ENCODE peak calls at places on chromosomes 7 and 10, in seven cellular contexts. W, A, N, D, I, O and P are unnamed samples.

GRCh38 chr7:14507617-14508016 is 394.9 kb downstream of the DGKB start:
- DNase-seq in W (peak; percentile 94), A (no peak), N (no peak), D (no peak), I (no peak), O (no peak), P (no peak)

GRCh38 chr7:71419546-71420337 is 287.8 kb downstream of the GALNT17 start:
- DNase-seq in W (no peak), A (no peak), N (no peak), D (no peak), I (no peak), O (no peak), P (no peak)

GRCh38 chr7:100632951-100633717 is 8.2 kb downstream of the TFR2 start:
- DNase-seq in W (peak; percentile 12), A (peak; percentile 28), N (peak; percentile 80), D (peak; percentile 73), I (peak; percentile 51), O (peak; percentile 50), P (peak; percentile 47)

GRCh38 chr10:132334883-132335188 is 2.8 kb downstream of the LRRC27 start:
- DNase-seq in W (no peak), A (no peak), N (no peak), D (no peak), I (no peak), O (no peak), P (no peak)

GRCh38 chr7:12872487-12872886 is 185.1 kb downstream of the ARL4A start:
- DNase-seq in W (no peak), A (no peak), N (no peak), D (no peak), I (no peak), O (no peak), P (no peak)

GRCh38 chr10:18144928-18145327 is 4.7 kb downstream of the CACNB2 start:
- DNase-seq in W (no peak), A (no peak), N (no peak), D (peak; percentile 71), I (no peak), O (peak; percentile 18), P (no peak)

GRCh38 chr7:134478707-134479106 is 19.8 kb upstream of the AKR1B1 start:
- DNase-seq in W (peak; percentile 9), A (no peak), N (no peak), D (no peak), I (no peak), O (no peak), P (no peak)

GRCh38 chr7:125033506-125033905 is 103.9 kb upstream of the POT1 start:
- DNase-seq in W (no peak), A (no peak), N (no peak), D (no peak), I (no peak), O (no peak), P (no peak)

GRCh38 chr7:2517678-2518077 is 1.9 kb upstream of the LFNG start:
- DNase-seq in W (no peak), A (no peak), N (no peak), D (no peak), I (no peak), O (no peak), P (no peak)